ENCODE peak calls at places on chromosomes 6 and 20, in five cellular contexts. P is fibroblast of mammary gland, S is heart left ventricle, U is GM23338, I is mammary epithelial cell. B is an unnamed sample.

GRCh38 chr6:135087403-135087802 is 32.8 kb upstream of the HBS1L start:
- DNase-seq in S (no peak), P (no peak), I (no peak), U (peak), B (no peak)

GRCh38 chr20:47672166-47672565 is 113.1 kb downstream of the SULF2 start:
- DNase-seq in S (no peak), P (no peak), I (no peak), U (no peak), B (no peak)

GRCh38 chr6:148747145-148747492 is 289 bp downstream of the UST start:
- DNase-seq in P (peak), S (peak), I (peak), U (peak), B (no peak)

GRCh38 chr6:15842718-15843117 is 179.9 kb upstream of the DTNBP1 start:
- DNase-seq in U (no peak), S (peak), I (no peak), P (peak), B (no peak)

GRCh38 chr6:118712955-118713354 is 61.6 kb upstream of the CEP85L start:
- DNase-seq in I (peak), U (no peak), P (peak), S (no peak), B (no peak)

GRCh38 chr6:107729098-107729497 is 95.0 kb downstream of the SCML4 start:
- DNase-seq in I (no peak), P (no peak), U (peak), S (no peak), B (no peak)

GRCh38 chr20:8901237-8902025 is 167.5 kb upstream of the PLCB4 start:
- DNase-seq in P (peak), S (peak), U (peak), I (no peak), B (no peak)

GRCh38 chr6:16799279-16800193 is 38.3 kb upstream of the ATXN1 start:
- DNase-seq in I (peak), S (no peak), P (peak), U (no peak), B (peak)

GRCh38 chr6:13375360-13375878 is 47.1 kb upstream of the TBC1D7 start:
- DNase-seq in U (no peak), I (peak), S (no peak), P (no peak), B (no peak)

GRCh38 chr6:44451803-44452690 is 64.5 kb downstream of the CDC5L start:
- DNase-seq in P (peak), U (no peak), S (no peak), I (no peak), B (no peak)

GRCh38 chr20:38725959-38726848 is 1.9 kb downstream of the SLC32A1 start:
- DNase-seq in U (peak), I (no peak), S (no peak), P (peak), B (no peak)

GRCh38 chr6:16519265-16520242 is 241.7 kb downstream of the ATXN1 start:
- DNase-seq in P (no peak), S (no peak), I (peak), U (peak), B (no peak)

GRCh38 chr20:60632420-60633262 is 619.4 kb upstream of the CDH4 start:
- DNase-seq in P (peak), S (no peak), U (no peak), I (no peak), B (no peak)

GRCh38 chr6:125432968-125433367 is 131.2 kb upstream of the HDDC2 start:
- DNase-seq in S (no peak), U (no peak), P (no peak), I (no peak), B (no peak)

GRCh38 chr6:26195376-26195923 is 108.2 kb downstream of the HFE start:
- DNase-seq in I (peak), S (peak), P (peak), U (peak), B (peak)

GRCh38 chr6:20416063-20416454 is 14.4 kb downstream of the E2F3 start:
- DNase-seq in U (no peak), I (no peak), S (no peak), P (no peak), B (no peak)

GRCh38 chr6:90284236-90284744 is 12.4 kb downstream of the BACH2 start:
- DNase-seq in S (no peak), I (peak), P (peak), U (peak), B (no peak)

GRCh38 chr6:7145269-7146078 is 37.7 kb downstream of the RREB1 start:
- DNase-seq in P (no peak), U (peak), I (peak), S (no peak), B (peak)

GRCh38 chr6:144467153-144467762 is 182.1 kb downstream of the UTRN start:
- DNase-seq in P (no peak), S (no peak), U (peak), I (peak), B (no peak)

GRCh38 chr6:38588631-38589366 is 50.9 kb downstream of the BTBD9 start:
- DNase-seq in I (peak), S (no peak), U (no peak), P (peak), B (no peak)

GRCh38 chr20:54549523-54550326 is 74.3 kb downstream of the DOK5 start:
- DNase-seq in U (no peak), P (no peak), S (no peak), I (no peak), B (no peak)

GRCh38 chr20:7754102-7754501 is 186.2 kb downstream of the HAO1 start:
- DNase-seq in I (no peak), P (no peak), U (no peak), S (no peak), B (no peak)

GRCh38 chr20:53773792-53774371 is 180.2 kb upstream of the ZNF217 start:
- DNase-seq in I (peak), P (peak), U (no peak), S (no peak), B (no peak)

GRCh38 chr6:19805146-19805515 is 32.0 kb upstream of the ID4 start:
- DNase-seq in U (peak), I (no peak), P (peak), S (no peak), B (no peak)

GRCh38 chr6:164321297-164321696 is 906.8 kb downstream of the QKI start:
- DNase-seq in S (no peak), I (no peak), P (no peak), U (no peak), B (no peak)

GRCh38 chr6:163181666-163182180 is 232.8 kb upstream of the QKI start:
- DNase-seq in U (peak), I (no peak), P (no peak), S (no peak), B (no peak)

GRCh38 chr6:132392792-132393191 is 8.5 kb downstream of the MOXD1 start:
- DNase-seq in U (peak), I (peak), S (no peak), P (no peak), B (no peak)

GRCh38 chr6:33815854-33816253 is 12.1 kb upstream of the MLN start:
- DNase-seq in U (peak), I (no peak), P (peak), S (no peak), B (no peak)

GRCh38 chr6:166595061-166595780 is 8.7 kb upstream of the RAMACL start:
- DNase-seq in U (no peak), P (peak), S (no peak), I (peak), B (no peak)

GRCh38 chr6:113015249-113015648 is 668.1 kb downstream of the RFPL4B start:
- DNase-seq in P (peak), S (peak), I (no peak), U (no peak), B (no peak)

GRCh38 chr20:35517125-35517524 is 12.3 kb downstream of the C20orf173 start:
- DNase-seq in P (no peak), I (no peak), U (no peak), S (peak), B (no peak)

GRCh38 chr20:63399596-63400375 is 38.6 kb upstream of the CHRNA4 start:
- DNase-seq in P (no peak), I (no peak), S (no peak), U (no peak), B (no peak)

GRCh38 chr20:63398744-63399514 is 37.8 kb upstream of the CHRNA4 start:
- DNase-seq in I (no peak), U (no peak), P (no peak), S (no peak), B (no peak)

GRCh38 chr20:63402178-63402859 is 41.2 kb upstream of the CHRNA4 start:
- DNase-seq in S (no peak), U (no peak), I (no peak), P (no peak), B (no peak)

GRCh38 chr20:63401384-63402110 is 40.4 kb upstream of the CHRNA4 start:
- DNase-seq in I (no peak), P (no peak), S (no peak), U (no peak), B (no peak)

DNA sequence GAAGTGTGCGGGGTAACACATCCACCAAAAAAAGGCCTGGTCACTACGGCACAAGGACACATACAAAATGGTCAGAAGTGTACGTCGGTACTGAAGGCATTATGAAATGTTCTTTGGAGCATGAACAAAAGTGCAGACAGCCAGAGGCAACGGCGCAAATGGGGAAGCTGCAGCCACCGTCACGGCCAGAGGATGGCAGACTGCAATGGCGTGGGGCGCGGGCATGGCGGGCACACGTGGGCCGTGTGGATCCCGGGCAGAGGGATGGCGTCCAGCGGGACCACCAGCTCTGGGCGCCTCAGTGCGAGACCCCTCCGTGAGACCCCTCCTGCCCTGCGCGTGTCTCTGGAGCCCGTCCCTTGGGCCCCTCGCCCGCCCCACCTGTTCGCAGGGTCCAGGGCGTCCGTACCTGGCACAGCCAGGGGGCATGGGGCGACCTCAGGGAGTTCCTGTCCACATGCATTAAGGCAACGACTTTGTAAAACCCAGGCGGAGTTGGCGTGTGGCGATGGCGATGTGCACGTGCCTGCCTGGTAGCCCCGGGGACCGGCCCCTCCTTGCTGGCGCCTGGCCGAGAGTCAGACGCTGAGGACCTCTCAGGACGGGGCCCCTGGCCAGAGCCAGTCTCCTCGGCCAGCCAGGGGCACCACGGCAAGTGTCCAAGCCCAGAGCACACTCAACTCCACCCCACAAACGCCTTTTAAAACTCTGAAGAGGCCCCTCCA is 39.5 kb upstream of the CHRNA4 start:
- DNase-seq in U (no peak), S (no peak), I (no peak), P (no peak), B (no peak)
- TF ChIP-seq CTCF in U (no peak), S (no peak), I (no peak), P (no peak), B (peak)

GRCh38 chr6:2846873-2847224 is 5.2 kb upstream of the SERPINB1 start:
- DNase-seq in S (no peak), I (no peak), P (no peak), U (no peak), B (no peak)
- H3K4me3 ChIP-seq in S (peak), I (no peak), P (no peak), U (no peak), B (no peak)

DNA sequence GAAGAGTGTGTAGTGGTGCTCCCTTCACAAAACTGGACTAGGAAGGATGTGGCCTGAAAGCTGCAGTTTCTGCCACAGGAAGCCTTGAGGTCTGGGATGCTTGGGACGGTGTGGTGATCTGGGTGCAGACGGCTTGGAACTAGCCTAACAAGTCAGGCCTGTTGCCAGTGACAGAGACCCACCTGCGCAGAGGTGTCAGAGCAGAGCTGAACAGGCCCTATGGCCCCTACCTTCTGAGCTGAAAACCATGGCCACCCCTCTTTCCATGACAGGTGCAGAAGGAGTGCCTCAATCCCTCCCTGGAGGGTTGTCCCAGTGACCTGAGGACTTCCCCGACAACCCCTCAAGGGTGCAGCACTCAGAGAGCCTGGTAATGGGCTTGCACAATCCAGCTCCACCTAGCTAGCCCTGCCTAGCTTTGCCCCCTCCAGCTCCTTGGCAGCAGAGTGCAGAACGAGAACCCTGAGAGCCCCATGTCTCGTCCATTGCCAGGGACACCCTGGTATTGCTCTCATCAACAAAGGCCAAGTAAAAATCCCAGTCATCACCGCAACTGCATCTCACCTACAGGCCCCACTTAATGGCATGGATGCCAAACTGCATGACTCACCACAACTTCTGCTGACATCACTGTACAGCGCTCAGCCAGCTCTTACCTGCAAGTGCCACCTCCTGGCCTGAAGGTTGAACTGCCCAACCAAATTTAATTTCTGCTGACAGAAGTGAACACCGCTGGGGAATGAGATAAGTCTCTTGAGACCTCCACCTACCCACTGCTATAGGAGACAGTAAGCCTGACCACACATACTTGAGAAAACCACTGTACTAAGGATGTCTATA is 563.1 kb downstream of the TFAP2A start:
- DNase-seq in S (no peak), I (peak), P (no peak), U (peak), B (peak)
- TF ChIP-seq CTCF in S (no peak), I (peak), P (no peak), U (peak), B (peak)

GRCh38 chr20:3168829-3169590 is 4.3 kb downstream of the LZTS3 start:
- DNase-seq in U (no peak), P (no peak), S (no peak), I (no peak), B (no peak)

GRCh38 chr20:3168079-3168828 is 5.1 kb downstream of the LZTS3 start:
- DNase-seq in P (no peak), I (no peak), U (peak), S (peak), B (no peak)

GRCh38 chr20:3166913-3167342 is 6.4 kb downstream of the LZTS3 start:
- DNase-seq in I (no peak), U (no peak), P (no peak), S (no peak), B (no peak)

GRCh38 chr20:3166338-3166912 is 6.8 kb upstream of the FASTKD5 start:
- DNase-seq in S (no peak), I (no peak), P (no peak), U (no peak), B (no peak)

DNA sequence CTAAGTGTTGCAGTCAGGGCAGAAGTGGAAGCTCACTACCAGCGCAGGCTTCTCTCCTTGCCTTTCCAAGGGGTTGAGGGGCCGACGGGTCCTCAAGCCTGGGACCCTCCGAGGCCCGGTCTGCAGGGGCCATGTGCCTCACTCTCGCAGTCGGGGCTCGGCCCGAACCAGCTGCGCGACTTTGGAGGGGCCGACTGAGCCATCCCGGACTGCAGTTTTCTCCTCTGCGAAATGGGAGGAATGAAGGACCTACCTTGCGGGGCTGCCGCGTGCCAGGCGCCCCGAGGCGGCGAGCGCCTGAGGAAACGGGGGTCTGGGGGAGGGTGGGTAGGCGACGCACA is 5.6 kb downstream of the LZTS3 start:
- DNase-seq in P (no peak), I (no peak), U (peak), S (no peak), B (no peak)
- H3K4me3 ChIP-seq in P (no peak), I (no peak), U (peak), S (peak), B (no peak)

B was measured in LNCaP clone FGC.